ENCODE peak calls at places on chromosomes 6 and 20, in four cellular contexts. H, G, B and E are unnamed samples.

GRCh38 chr6:30722280-30723112 is 2.3 kb downstream of the TUBB start:
- DNase-seq in H (peak; percentile 69), G (no peak), B (peak; percentile 83), E (peak; percentile 77)

GRCh38 chr20:38272398-38272797 is 11.9 kb upstream of the KIAA1755 start:
- DNase-seq in H (peak; percentile 74), G (no peak), B (peak; percentile 71), E (no peak)

GRCh38 chr20:24699321-24700165 is 230.1 kb downstream of the SYNDIG1 start:
- DNase-seq in H (no peak), G (no peak), B (no peak), E (peak; percentile 16)

GRCh38 chr6:27601668-27602254 is 128.9 kb upstream of the ZNF184 start:
- DNase-seq in H (no peak), G (no peak), B (peak; percentile 28), E (peak; percentile 63)

GRCh38 chr6:142275146-142276006 is 26.4 kb upstream of the ADGRG6 start:
- DNase-seq in H (peak; percentile 73), G (no peak), B (peak; percentile 80), E (no peak)

GRCh38 chr20:10573273-10573950 is 100.4 kb downstream of the JAG1 start:
- DNase-seq in H (no peak), G (no peak), B (no peak), E (no peak)

GRCh38 chr6:149305372-149305771 is 12.1 kb upstream of the TAB2 start:
- DNase-seq in H (no peak), G (no peak), B (no peak), E (no peak)

GRCh38 chr6:42774201-42774600 is 7.7 kb upstream of the BICRAL start:
- DNase-seq in H (no peak), G (no peak), B (no peak), E (no peak)

GRCh38 chr20:10368702-10369041 is 65.3 kb downstream of the MKKS start:
- DNase-seq in H (no peak), G (no peak), B (no peak), E (no peak)

GRCh38 chr6:44452725-44453124 is 65.2 kb downstream of the CDC5L start:
- DNase-seq in H (peak; percentile 87), G (no peak), B (peak; percentile 64), E (no peak)

GRCh38 chr6:147615659-147616456 is 107.4 kb downstream of the SAMD5 start:
- DNase-seq in H (peak; percentile 68), G (no peak), B (no peak), E (no peak)

GRCh38 chr6:170160031-170160627 is 130.7 kb downstream of the DLL1 start:
- DNase-seq in H (no peak), G (no peak), B (no peak), E (no peak)

GRCh38 chr20:64242797-64243475 is 12.6 kb upstream of the PCMTD2 start:
- DNase-seq in H (no peak), G (no peak), B (no peak), E (no peak)

GRCh38 chr20:50346372-50347347 is 156.0 kb downstream of the CEBPB start:
- DNase-seq in H (peak; percentile 92), G (no peak), B (peak; percentile 87), E (no peak)

GRCh38 chr20:62622877-62623487 is 19.3 kb upstream of the SLCO4A1 start:
- DNase-seq in H (no peak), G (no peak), B (no peak), E (no peak)

GRCh38 chr6:29708432-29709177 is 14.6 kb upstream of the HLA-F start:
- DNase-seq in H (no peak), G (no peak), B (no peak), E (no peak)

GRCh38 chr20:5835234-5835845 is 85.1 kb downstream of the SHLD1 start:
- DNase-seq in H (peak; percentile 62), G (no peak), B (peak; percentile 84), E (no peak)

GRCh38 chr20:61886721-61887658 is 178.7 kb downstream of the TAF4 start:
- DNase-seq in H (peak; percentile 35), G (no peak), B (peak; percentile 42), E (peak; percentile 75)

GRCh38 chr20:3400260-3401155 is 7.0 kb downstream of the DNAAF9 start:
- DNase-seq in H (no peak), G (no peak), B (no peak), E (no peak)

GRCh38 chr6:72987305-72987704 is 238.0 kb downstream of the KHDC1L start:
- DNase-seq in H (no peak), G (no peak), B (no peak), E (no peak)

GRCh38 chr6:72984981-72985665 is 240.2 kb downstream of the KHDC1L start:
- DNase-seq in H (peak; percentile 11), G (no peak), B (no peak), E (no peak)
- H2BK5ac ChIP-seq in H (no peak overlapping the region), G (no peak overlapping the region), B (no peak overlapping the region), E (no peak overlapping the region)

DNA sequence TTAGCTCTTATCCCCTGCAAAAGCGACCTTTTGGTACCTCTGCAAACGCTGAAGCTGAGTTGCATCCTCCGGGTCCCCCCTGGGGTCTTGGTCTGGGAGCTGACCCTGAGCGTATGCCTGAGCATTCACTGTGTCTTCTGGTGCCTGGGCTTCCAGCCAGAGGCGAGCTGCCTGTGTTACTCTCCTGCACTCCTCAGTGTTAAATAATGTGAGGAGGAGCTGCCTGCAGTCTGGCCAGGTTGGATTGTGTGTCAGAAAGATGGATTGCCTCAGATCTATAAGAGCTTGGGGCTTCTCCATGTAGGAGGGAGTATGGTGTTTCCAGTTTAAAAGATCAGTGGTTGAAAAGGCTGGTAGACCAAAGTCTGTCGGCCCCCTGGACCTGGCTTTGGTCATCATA is 8.7 kb upstream of the GMPR start:
- DNase-seq in H (no peak), G (no peak), B (no peak), E (no peak)
- H4K8ac ChIP-seq in H (no peak overlapping the region), G (no peak overlapping the region), B (no peak overlapping the region), E (no peak overlapping the region)

GRCh38 chr20:31870703-31871601 is 518 bp downstream of the TTLL9 start:
- DNase-seq in H (no peak), G (no peak), B (no peak), E (no peak)
- H2BK5ac ChIP-seq in H (no peak overlapping the region), G (no peak overlapping the region), B (no peak overlapping the region), E (no peak overlapping the region)

GRCh38 chr6:33579828-33580714 is at the start of gene BAK1:
- DNase-seq in H (peak; percentile 89), G (no peak), B (peak; percentile 93), E (peak; percentile 95)
- H4K8ac ChIP-seq in H (peak within 1 kb of the TSS; percentile 5), G (no peak within 1 kb of the TSS), B (peak within 1 kb of the TSS; percentile 85), E (no peak within 1 kb of the TSS)

GRCh38 chr20:35174458-35175216 is 2.8 kb downstream of the PROCR start:
- DNase-seq in H (no peak), G (no peak), B (no peak), E (peak; percentile 89)
- H2BK5ac ChIP-seq in H (no peak overlapping the region), G (no peak overlapping the region), B (no peak overlapping the region), E (no peak overlapping the region)

DNA sequence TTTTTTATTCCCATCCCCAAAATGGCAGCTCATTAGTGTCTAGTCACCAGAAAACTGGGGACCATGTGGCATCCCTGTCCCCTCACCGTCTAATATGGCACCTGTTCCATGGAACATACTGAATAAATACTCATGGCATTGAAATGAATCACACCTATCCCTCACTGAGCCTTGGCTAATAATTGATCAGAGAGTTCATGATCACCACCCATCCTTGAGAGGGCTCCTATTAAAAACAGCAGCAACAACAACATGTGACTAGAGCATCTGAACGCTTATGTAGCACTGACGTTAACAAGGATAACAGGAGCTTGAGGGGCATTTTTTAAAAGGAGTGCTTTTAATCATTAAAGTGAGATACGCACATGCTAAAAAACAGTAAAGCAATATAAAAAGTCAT is 1111.6 kb upstream of the FLRT3 start:
- DNase-seq in H (no peak), G (no peak), B (no peak), E (no peak)
- H4K8ac ChIP-seq in H (no peak overlapping the region), G (no peak overlapping the region), B (no peak overlapping the region), E (no peak overlapping the region)

DNA sequence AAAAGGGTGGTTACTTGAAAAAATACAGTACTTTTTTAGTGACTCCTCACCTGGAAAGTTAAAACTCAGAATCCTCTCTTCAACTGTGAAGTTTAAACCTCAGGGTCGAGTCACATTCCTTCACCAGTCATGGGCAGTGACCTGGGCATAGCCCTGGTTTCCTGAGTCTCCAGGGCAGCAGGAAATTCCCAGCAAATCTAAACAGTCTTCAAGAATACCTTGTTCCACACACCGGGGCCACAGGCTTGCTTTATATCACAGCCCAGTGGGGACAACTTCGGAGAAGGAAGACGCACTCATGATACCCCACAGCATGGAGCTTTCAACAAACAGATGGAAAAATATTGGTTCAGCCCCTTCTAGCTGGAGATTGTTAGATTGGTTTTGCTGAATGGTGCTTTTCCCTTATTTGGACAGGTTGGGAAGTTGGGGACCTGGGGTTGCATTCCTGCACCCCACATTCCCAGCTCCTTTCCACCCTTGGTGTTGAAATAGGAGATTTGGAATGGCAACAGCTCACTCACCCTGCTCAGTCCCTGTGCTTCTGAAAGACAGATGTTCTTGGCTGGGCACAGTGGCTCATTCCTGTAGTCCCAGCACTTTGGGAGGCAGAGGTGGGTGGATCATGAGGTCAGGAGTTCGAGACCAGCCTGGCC is 113.0 kb upstream of the TMEM170B start:
- DNase-seq in H (no peak), G (no peak), B (no peak), E (no peak)
- H2BK5ac ChIP-seq in H (no peak overlapping the region), G (no peak overlapping the region), B (peak overlapping the region; percentile 15), E (no peak overlapping the region)

GRCh38 chr6:99882151-99882702 is 111.8 kb downstream of the MCHR2 start:
- DNase-seq in H (no peak), G (no peak), B (no peak), E (no peak)

GRCh38 chr6:99887066-99887465 is 107.0 kb downstream of the MCHR2 start:
- DNase-seq in H (no peak), G (no peak), B (no peak), E (no peak)

GRCh38 chr6:99879431-99879830 is 114.6 kb downstream of the MCHR2 start:
- DNase-seq in H (no peak), G (no peak), B (no peak), E (no peak)

DNA sequence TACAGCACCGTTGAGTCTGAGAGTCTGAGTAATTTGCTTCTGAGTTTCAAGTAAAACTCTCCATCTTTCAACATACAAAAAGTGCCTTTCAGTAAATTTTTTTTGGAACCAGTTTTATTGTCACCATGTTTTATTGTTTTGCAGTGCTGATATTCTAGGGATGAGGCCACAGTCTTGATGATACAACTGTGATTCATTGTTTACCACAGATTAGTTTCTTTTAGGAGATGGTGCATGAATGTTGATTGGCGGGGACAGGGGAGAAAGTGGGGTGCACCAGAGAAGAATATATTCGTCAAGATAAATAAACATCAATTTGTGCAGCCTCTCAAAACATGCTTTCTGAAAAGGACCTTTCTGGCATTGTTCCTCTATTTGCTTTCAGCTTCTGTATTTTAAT is 109.0 kb downstream of the MCHR2 start:
- DNase-seq in H (no peak), G (no peak), B (no peak), E (no peak)
- H4K8ac ChIP-seq in H (no peak overlapping the region), G (no peak overlapping the region), B (no peak overlapping the region), E (no peak overlapping the region)